ENCODE peak calls at places on chromosome 2, in eight cellular contexts. Z, B, F, W, Q, I, T and X are unnamed samples.

GRCh38 chr2:96852667-96853066 is 5.1 kb downstream of the ANKRD39 start:
- DNase-seq in Z (peak; percentile 35), B (no peak), F (no peak), W (no peak), Q (no peak), I (no peak), T (no peak), X (no peak)

GRCh38 chr2:43467889-43468288 is 127.9 kb downstream of the THADA start:
- DNase-seq in Z (peak; percentile 89), B (peak; percentile 57), F (no peak), W (no peak), Q (no peak), I (no peak), T (no peak), X (no peak)

GRCh38 chr2:70936979-70937811 is 1.5 kb downstream of the ATP6V1B1 start:
- DNase-seq in Z (peak; percentile 52), B (no peak), F (no peak), W (no peak), Q (no peak), I (no peak), T (no peak), X (no peak)

GRCh38 chr2:142849818-142850217 is 27.6 kb upstream of the KYNU start:
- DNase-seq in Z (no peak), B (no peak), F (no peak), W (no peak), Q (no peak), I (no peak), T (no peak), X (no peak)

GRCh38 chr2:166494140-166494544 is at the start of gene SCN7A:
- DNase-seq in Z (no peak), B (peak; percentile 86), F (no peak), W (peak; percentile 92), Q (peak; percentile 73), I (no peak), T (peak; percentile 65), X (no peak)

GRCh38 chr2:221818569-221818968 is 246.5 kb upstream of the EPHA4 start:
- DNase-seq in Z (no peak), B (no peak), F (no peak), W (no peak), Q (no peak), I (no peak), T (no peak), X (no peak)

GRCh38 chr2:9163306-9164111 is 43.1 kb upstream of the ASAP2 start:
- DNase-seq in Z (peak; percentile 90), B (peak; percentile 59), F (no peak), W (no peak), Q (peak; percentile 51), I (no peak), T (no peak), X (no peak)

GRCh38 chr2:45541450-45541849 is 69.6 kb downstream of the SRBD1 start:
- DNase-seq in Z (no peak), B (no peak), F (no peak), W (no peak), Q (no peak), I (no peak), T (no peak), X (no peak)

GRCh38 chr2:177118636-177119035 is 94.0 kb upstream of the HNRNPA3 start:
- DNase-seq in Z (no peak), B (no peak), F (no peak), W (no peak), Q (no peak), I (no peak), T (no peak), X (no peak)

GRCh38 chr2:234488913-234489451 is 7.9 kb downstream of the ARL4C start:
- DNase-seq in Z (no peak), B (no peak), F (no peak), W (no peak), Q (no peak), I (no peak), T (no peak), X (peak; percentile 40)

GRCh38 chr2:236793041-236794011 is 223.7 kb downstream of the ACKR3 start:
- DNase-seq in Z (no peak), B (no peak), F (no peak), W (no peak), Q (no peak), I (no peak), T (no peak), X (no peak)

GRCh38 chr2:168810235-168810634 is 7.8 kb downstream of the NOSTRIN start:
- DNase-seq in Z (no peak), B (no peak), F (no peak), W (no peak), Q (no peak), I (no peak), T (no peak), X (no peak)

GRCh38 chr2:169038338-169038757 is 7.2 kb upstream of the ABCB11 start:
- DNase-seq in Z (peak; percentile 81), B (peak; percentile 19), F (no peak), W (no peak), Q (peak; percentile 51), I (peak; percentile 47), T (peak; percentile 3), X (peak; percentile 26)

GRCh38 chr2:150474326-150475074 is 13.0 kb downstream of the RND3 start:
- DNase-seq in Z (no peak), B (peak; percentile 37), F (no peak), W (no peak), Q (no peak), I (no peak), T (no peak), X (no peak)

GRCh38 chr2:18690342-18690741 is 101.0 kb upstream of the NT5C1B start:
- DNase-seq in Z (no peak), B (no peak), F (no peak), W (no peak), Q (no peak), I (peak; percentile 16), T (peak; percentile 10), X (no peak)

GRCh38 chr2:27398962-27399361 is 10.4 kb downstream of the PPM1G start:
- DNase-seq in Z (no peak), B (no peak), F (no peak), W (no peak), Q (no peak), I (no peak), T (no peak), X (no peak)

GRCh38 chr2:206433201-206433600 is 10.1 kb upstream of the ADAM23 start:
- DNase-seq in Z (no peak), B (no peak), F (no peak), W (no peak), Q (no peak), I (no peak), T (no peak), X (no peak)

GRCh38 chr2:206438196-206438727 is 5.1 kb upstream of the ADAM23 start:
- DNase-seq in Z (no peak), B (peak; percentile 17), F (no peak), W (no peak), Q (no peak), I (no peak), T (no peak), X (no peak)

GRCh38 chr2:206433686-206434085 is 9.6 kb upstream of the ADAM23 start:
- DNase-seq in Z (no peak), B (no peak), F (no peak), W (no peak), Q (no peak), I (no peak), T (no peak), X (no peak)

GRCh38 chr2:206432432-206433082 is 10.8 kb upstream of the ADAM23 start:
- DNase-seq in Z (no peak), B (no peak), F (no peak), W (no peak), Q (no peak), I (no peak), T (no peak), X (no peak)

DNA sequence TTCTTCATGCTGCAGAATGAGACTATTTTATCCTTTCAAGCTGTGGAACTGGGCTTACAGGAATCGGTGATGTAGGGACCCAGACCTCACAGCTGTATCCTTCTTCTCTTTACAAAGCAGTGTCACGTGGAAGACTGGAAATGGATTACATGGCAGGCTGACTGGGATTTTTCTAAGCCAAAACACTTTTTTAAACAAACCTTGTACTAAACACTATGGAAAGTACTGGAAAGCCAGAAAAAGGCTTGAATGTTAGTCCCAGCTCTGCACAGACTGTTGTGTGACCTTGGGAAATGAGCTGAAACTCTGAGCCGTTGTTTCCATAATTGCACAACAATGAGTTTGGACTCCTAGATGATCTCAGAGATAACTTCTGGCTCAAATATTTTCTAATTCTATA is 7.6 kb upstream of the ADAM23 start:
- DNase-seq in Z (no peak), B (peak; percentile 35), F (no peak), W (no peak), Q (peak; percentile 10), I (no peak), T (no peak), X (no peak)
- TF ChIP-seq CTCF in Z (no peak), B (no peak), F (no peak), W (no peak), Q (no peak), I (no peak), T (no peak), X (no peak)

GRCh38 chr2:5932556-5933469 is 240.6 kb downstream of the SOX11 start:
- DNase-seq in Z (peak; percentile 67), B (no peak), F (peak; percentile 87), W (peak; percentile 62), Q (no peak), I (no peak), T (no peak), X (no peak)
- TF ChIP-seq CTCF in Z (no peak), B (no peak), F (no peak), W (peak; percentile 36), Q (no peak), I (no peak), T (no peak), X (no peak)

DNA sequence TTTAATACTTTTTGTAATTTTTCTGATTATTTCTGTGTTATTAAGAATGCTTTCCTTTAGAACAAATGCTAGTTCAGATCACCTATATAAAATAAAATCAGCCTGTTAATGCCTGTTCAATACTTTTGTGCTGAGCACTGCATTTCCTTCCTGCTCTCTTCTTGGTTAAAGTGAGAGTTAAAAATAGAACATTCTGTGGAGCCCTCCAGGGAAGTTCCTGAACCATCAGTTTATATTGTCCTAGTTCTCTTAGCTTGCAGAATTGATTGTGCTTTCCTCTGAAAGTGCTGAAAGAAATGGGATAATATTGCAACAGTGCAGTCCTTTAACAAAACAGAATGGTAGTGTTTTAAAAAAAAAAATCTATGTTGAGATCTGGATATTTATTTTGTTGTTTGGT is 74.6 kb upstream of the UBXN4 start:
- DNase-seq in Z (no peak), B (peak; percentile 15), F (no peak), W (no peak), Q (no peak), I (no peak), T (peak; percentile 46), X (no peak)
- TF ChIP-seq CTCF in Z (no peak), B (no peak), F (no peak), W (no peak), Q (no peak), I (no peak), T (no peak), X (no peak)

GRCh38 chr2:82023710-82024109 is 1719.2 kb upstream of the LRRTM1 start:
- DNase-seq in Z (no peak), B (no peak), F (no peak), W (no peak), Q (no peak), I (no peak), T (no peak), X (no peak)
- TF ChIP-seq CTCF in Z (no peak), B (peak; percentile 17), F (no peak), W (no peak), Q (no peak), I (no peak), T (no peak), X (no peak)